ENCODE peak calls at places on chromosomes 16 and 17, in four cellular contexts. D is NCI-H1105 treated with DMSO at 0.1 percent for 48 hours; T is stimulated activated CD8-positive, alpha-beta memory T cell treated with anti-CD3 and anti-CD28 coated beads, Interleukin-4, amount 100 ng/mL, for 1 hour; H is smooth muscle cell of the brain vasculature. K is an unnamed sample.

GRCh38 chr17:56808503-56808902 is 25.2 kb downstream of the C17orf67 start:
- DNase-seq in D (peak; percentile 73), T (no peak), H (no peak), K (no peak)

GRCh38 chr17:61456688-61457225 is 4.5 kb downstream of the TBX4 start:
- DNase-seq in D (no peak), H (no peak), T (no peak), K (no peak)

GRCh38 chr16:60564588-60564987 is 1471.7 kb downstream of the CDH8 start:
- DNase-seq in T (no peak), H (no peak), D (no peak), K (no peak)

GRCh38 chr17:32445075-32445427 is 741 bp downstream of the PSMD11 start:
- DNase-seq in D (no peak), H (no peak), T (no peak), K (peak; percentile 65)

GRCh38 chr17:42101513-42102292 is 3.4 kb upstream of the ZNF385C start:
- DNase-seq in H (no peak), T (peak; percentile 44), D (no peak), K (peak; percentile 32)

GRCh38 chr17:70132505-70132904 is 36.8 kb upstream of the KCNJ2 start:
- DNase-seq in T (no peak), D (no peak), H (no peak), K (no peak)

GRCh38 chr17:50151937-50152547 is 1.6 kb upstream of the PPP1R9B start:
- DNase-seq in T (no peak), H (peak; percentile 47), D (peak; percentile 83), K (peak; percentile 43)

GRCh38 chr17:75271955-75272847 is 1.2 kb upstream of the MIF4GD start:
- DNase-seq in H (no peak), D (no peak), T (no peak), K (no peak)

GRCh38 chr17:12987120-12987519 is 30.7 kb downstream of the ELAC2 start:
- DNase-seq in T (no peak), D (no peak), H (no peak), K (no peak)

GRCh38 chr17:78268960-78269892 is 37.8 kb downstream of the TMEM235 start:
- DNase-seq in T (no peak), D (no peak), H (no peak), K (no peak)

GRCh38 chr17:39553326-39553945 is 54.3 kb downstream of the NEUROD2 start:
- DNase-seq in T (no peak), H (no peak), D (no peak), K (no peak)

GRCh38 chr16:86930663-86931062 is 352.3 kb downstream of the FOXL1 start:
- DNase-seq in T (no peak), D (no peak), H (no peak), K (no peak)

GRCh38 chr17:57440522-57441269 is 184.4 kb downstream of the MSI2 start:
- DNase-seq in H (peak; percentile 89), T (peak; percentile 30), D (peak; percentile 37), K (no peak)

GRCh38 chr17:1946021-1946932 is 78.9 kb downstream of the RTN4RL1 start:
- DNase-seq in T (no peak), H (no peak), D (no peak), K (no peak)

GRCh38 chr17:45098081-45098868 is 34.0 kb downstream of the PLCD3 start:
- DNase-seq in H (no peak), D (no peak), T (no peak), K (no peak)

GRCh38 chr17:76384222-76384986 is at the start of gene SPHK1:
- DNase-seq in T (peak; percentile 20), D (peak; percentile 36), H (no peak), K (peak; percentile 70)

GRCh38 chr17:71287246-71287828 is 833.5 kb upstream of the SOX9 start:
- DNase-seq in T (no peak), D (peak; percentile 58), H (no peak), K (no peak)

GRCh38 chr16:741986-742629 is 1.3 kb upstream of the CIAO3 start:
- DNase-seq in T (no peak), H (no peak), D (no peak), K (no peak)

GRCh38 chr17:48970224-48970623 is 1.8 kb upstream of the GIP start:
- DNase-seq in D (peak; percentile 32), H (no peak), T (no peak), K (no peak)

GRCh38 chr17:80270104-80270503 is 9.5 kb downstream of the RNF213 start:
- DNase-seq in H (no peak), D (no peak), T (no peak), K (no peak)

GRCh38 chr17:50693041-50693682 is 14.6 kb downstream of the ANKRD40 start:
- DNase-seq in D (no peak), H (no peak), T (no peak), K (no peak)

GRCh38 chr16:12729448-12729847 is 74.2 kb downstream of the CPPED1 start:
- DNase-seq in T (no peak), H (peak; percentile 62), D (no peak), K (no peak)

GRCh38 chr17:46720408-46720807 is 98.1 kb downstream of the WNT3 start:
- DNase-seq in H (no peak), D (no peak), T (no peak), K (no peak)

GRCh38 chr17:56300191-56300590 is 146.9 kb downstream of the ANKFN1 start:
- DNase-seq in D (no peak), H (no peak), T (no peak), K (no peak)

GRCh38 chr16:46986896-46987295 is 13.4 kb upstream of the DNAJA2 start:
- DNase-seq in D (no peak), T (no peak), H (no peak), K (no peak)

GRCh38 chr17:7393613-7394451 is 493 bp downstream of the PLSCR3 start:
- DNase-seq in D (peak; percentile 84), H (no peak), T (peak; percentile 42), K (no peak)

GRCh38 chr17:76076765-76077581 is 2.0 kb upstream of the ZACN start:
- DNase-seq in H (no peak), T (no peak), D (no peak), K (no peak)

GRCh38 chr17:55774834-55775233 is 24.0 kb downstream of the PCTP start:
- DNase-seq in D (no peak), T (no peak), H (no peak), K (no peak)

GRCh38 chr16:88681084-88681680 is 5.1 kb downstream of the SNAI3 start:
- DNase-seq in D (no peak), T (no peak), H (no peak), K (no peak)

GRCh38 chr16:19698480-19699465 is 19.3 kb downstream of the KNOP1 start:
- DNase-seq in H (no peak), T (no peak), D (no peak), K (no peak)

GRCh38 chr16:57637424-57637823 is 9.0 kb downstream of the ADGRG1 start:
- DNase-seq in D (no peak), H (no peak), T (no peak), K (no peak)

GRCh38 chr16:66886346-66886745 is 6.0 kb downstream of the PDP2 start:
- DNase-seq in T (no peak), D (no peak), H (no peak), K (no peak)